ENCODE peak calls at places on chromosomes 4 and X, in nine cellular contexts. T, J, I, Z, P, C, H, W and Y are unnamed samples.

GRCh38 chr4:23888421-23889319 is 1.2 kb downstream of the PPARGC1A start:
- DNase-seq in C (no peak), P (no peak), Z (no peak), H (peak), W (no peak), I (no peak), T (no peak), J (no peak), Y (peak)

GRCh38 chr4:183360161-183360919 is 38.1 kb upstream of the CLDN24 start:
- DNase-seq in C (no peak), I (no peak), T (no peak), Z (no peak), J (no peak), H (no peak), P (no peak), W (peak), Y (peak)

GRCh38 chr4:8082517-8083055 is 76.0 kb downstream of the ABLIM2 start:
- DNase-seq in H (no peak), J (no peak), I (no peak), Z (no peak), W (no peak), T (no peak), P (no peak), C (no peak), Y (no peak)

GRCh38 chr4:81198151-81198550 is 16.9 kb downstream of the PRKG2 start:
- DNase-seq in W (no peak), J (no peak), Z (no peak), I (no peak), T (no peak), H (peak), P (no peak), C (no peak), Y (no peak)

GRCh38 chr4:5863461-5864113 is 29.3 kb downstream of the CRMP1 start:
- DNase-seq in J (no peak), I (no peak), T (peak), W (peak), P (peak), H (no peak), Z (no peak), C (no peak), Y (peak)

GRCh38 chrX:31190221-31190975 is 118.6 kb upstream of the FTHL17 start:
- DNase-seq in W (no peak), C (no peak), I (no peak), J (no peak), T (no peak), P (no peak), Z (no peak), H (no peak), Y (no peak)

GRCh38 chr4:141713771-141714445 is 77.5 kb downstream of the IL15 start:
- DNase-seq in J (no peak), I (no peak), P (no peak), H (no peak), C (no peak), T (peak), Z (no peak), W (no peak), Y (peak)

GRCh38 chrX:112705726-112706125 is 26.0 kb upstream of the LHFPL1 start:
- DNase-seq in J (no peak), I (no peak), T (no peak), P (no peak), H (no peak), C (no peak), W (no peak), Z (no peak), Y (no peak)

GRCh38 chrX:48580662-48581061 is 6.4 kb downstream of the RBM3 start:
- DNase-seq in H (no peak), T (no peak), C (no peak), Z (no peak), P (no peak), I (no peak), W (no peak), J (no peak), Y (no peak)

GRCh38 chrX:14359727-14360126 is 169.6 kb upstream of the GLRA2 start:
- DNase-seq in T (no peak), W (no peak), H (no peak), C (no peak), J (no peak), Z (no peak), P (no peak), I (no peak), Y (no peak)

GRCh38 chr4:168440442-168441264 is 39.6 kb downstream of the DDX60L start:
- DNase-seq in Z (no peak), C (no peak), T (peak), H (no peak), P (peak), I (no peak), W (peak), J (no peak), Y (peak)

GRCh38 chr4:8297141-8297601 is 27.6 kb downstream of the HTRA3 start:
- DNase-seq in C (no peak), J (no peak), H (no peak), W (no peak), P (no peak), T (no peak), I (no peak), Z (no peak), Y (no peak)

GRCh38 chrX:20378291-20378920 is 111.7 kb upstream of the RPS6KA3 start:
- DNase-seq in I (no peak), P (peak), Z (no peak), T (no peak), W (no peak), H (no peak), J (no peak), C (no peak), Y (peak)

GRCh38 chr4:80492761-80493160 is 157.2 kb downstream of the CFAP299 start:
- DNase-seq in J (no peak), T (no peak), P (no peak), H (no peak), W (no peak), C (peak), Z (peak), I (peak), Y (no peak)

GRCh38 chrX:154532690-154533089 is 14.0 kb downstream of the G6PD start:
- DNase-seq in Z (no peak), H (no peak), C (no peak), I (no peak), W (no peak), P (no peak), J (no peak), T (no peak), Y (no peak)

GRCh38 chr4:74157116-74157742 is 689 bp upstream of the MTHFD2L start:
- DNase-seq in T (no peak), P (no peak), I (no peak), C (no peak), H (no peak), J (no peak), W (peak), Z (no peak), Y (peak)

GRCh38 chrX:17459008-17459407 is 84.0 kb downstream of the NHS start:
- DNase-seq in W (no peak), T (no peak), Z (peak), J (peak), P (no peak), I (no peak), H (no peak), C (no peak), Y (peak)

GRCh38 chrX:85963736-85964135 is 83.6 kb downstream of the CHM start:
- DNase-seq in H (no peak), Z (no peak), C (no peak), W (peak), I (no peak), T (no peak), P (no peak), J (no peak), Y (peak)

GRCh38 chr4:53563824-53564223 is 27.5 kb downstream of the LNX1 start:
- DNase-seq in I (no peak), W (peak), Z (no peak), H (no peak), J (no peak), P (no peak), C (no peak), T (no peak), Y (peak)

GRCh38 chr4:79650794-79651431 is 242.9 kb upstream of the GK2 start:
- DNase-seq in P (no peak), W (peak), I (no peak), Z (no peak), J (no peak), H (no peak), C (no peak), T (no peak), Y (peak)